ENCODE peak calls at places on chromosomes 13 and 19, in five cellular contexts. F is GM12878, H is K562, Z is GM12892, W is HepG2. L is an unnamed sample.

GRCh38 chr13:91328726-91329125 is 18.8 kb upstream of the MIR17HG start:
- DNase-seq in F (no peak), H (no peak), Z (no peak), W (no peak), L (no peak)

GRCh38 chr13:35549481-35549880 is 73.0 kb upstream of the MAB21L1 start:
- DNase-seq in F (peak), H (no peak), Z (no peak), W (peak), L (no peak)

GRCh38 chr19:48645652-48646191 is at the start of gene CA11:
- DNase-seq in F (no peak), H (no peak), Z (no peak), W (no peak), L (no peak)

GRCh38 chr13:95298169-95298940 is 2.9 kb downstream of the ABCC4 start:
- DNase-seq in F (no peak), H (no peak), Z (no peak), W (no peak), L (no peak)

GRCh38 chr19:11963566-11964355 is 1.1 kb upstream of the ZNF763 start:
- DNase-seq in F (peak), H (peak), Z (peak), W (peak), L (peak)

GRCh38 chr13:95256086-95256485 is 45.2 kb downstream of the ABCC4 start:
- DNase-seq in F (no peak), H (no peak), Z (no peak), W (peak), L (no peak)

GRCh38 chr13:30802953-30803478 is 67.7 kb downstream of the ALOX5AP start:
- DNase-seq in F (peak), H (peak), Z (peak), W (peak), L (peak)

GRCh38 chr19:29079331-29079730 is 133.6 kb downstream of the UQCRFS1 start:
- DNase-seq in F (no peak), H (no peak), Z (no peak), W (no peak), L (no peak)

GRCh38 chr13:66657165-66657895 is 572.8 kb downstream of the PCDH9 start:
- DNase-seq in F (no peak), H (no peak), Z (no peak), W (peak), L (no peak)

GRCh38 chr13:53161231-53161630 is 132.6 kb downstream of the OLFM4 start:
- DNase-seq in F (no peak), H (no peak), Z (no peak), W (no peak), L (no peak)

GRCh38 chr19:33552928-33553279 is 31.3 kb upstream of the PEPD start:
- DNase-seq in F (no peak), H (peak), Z (no peak), W (no peak), L (no peak)

DNA sequence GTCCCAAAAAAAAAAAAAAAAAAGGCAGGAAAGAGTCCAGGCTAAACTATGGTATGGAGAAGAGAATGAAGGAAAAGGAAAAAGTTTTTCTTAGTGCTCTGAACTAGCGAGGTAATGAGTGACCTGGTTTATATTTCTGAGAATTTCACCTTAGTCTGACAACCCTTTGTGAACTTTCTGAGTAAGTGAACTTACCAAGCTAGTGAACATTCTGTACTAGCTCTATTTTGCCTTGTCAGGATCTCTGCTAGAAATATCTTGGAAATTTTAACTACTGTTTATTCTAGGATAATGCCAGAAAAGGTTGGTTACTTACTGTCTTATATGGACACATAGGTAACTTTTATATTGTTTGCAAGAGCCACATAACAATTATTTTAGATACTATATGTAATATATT is 4.4 kb downstream of the TRIM13 start:
- DNase-seq in F (no peak), H (no peak), Z (no peak), W (no peak), L (no peak)
- TF ChIP-seq POLR2AphosphoS5 in F (no peak), H (no peak), Z (no peak), W (no peak), L (no peak)

GRCh38 chr19:54136864-54137113 is 773 bp upstream of the CNOT3 start:
- DNase-seq in F (no peak), H (no peak), Z (no peak), W (no peak), L (peak)
- TF ChIP-seq POLR2A in F (peak), H (peak), Z (peak), W (peak), L (peak)

DNA sequence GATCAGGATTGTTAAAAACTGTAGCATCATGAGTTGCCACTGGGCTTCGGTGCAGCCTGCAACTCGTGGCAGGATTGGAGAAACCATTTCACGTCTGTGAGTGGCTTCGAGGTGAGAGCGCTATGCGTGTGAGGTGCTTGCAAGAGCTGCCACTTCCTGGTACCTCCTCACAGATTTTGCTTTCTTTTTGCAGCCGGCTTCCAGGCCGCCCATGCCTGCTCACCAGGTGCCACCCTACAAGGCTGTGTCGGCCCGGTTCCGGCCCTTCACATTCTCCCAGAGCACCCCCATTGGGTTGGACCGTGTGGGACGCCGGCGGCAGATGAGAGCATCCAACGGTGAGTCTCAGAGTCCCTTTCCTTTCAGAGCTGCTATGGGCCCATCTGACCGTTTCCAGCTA is 57.9 kb upstream of the C1QTNF9 start:
- DNase-seq in F (no peak), H (no peak), Z (no peak), W (no peak), L (no peak)
- TF ChIP-seq TAF1 in F (no peak), H (no peak), Z (no peak), W (no peak), L (no peak)

DNA sequence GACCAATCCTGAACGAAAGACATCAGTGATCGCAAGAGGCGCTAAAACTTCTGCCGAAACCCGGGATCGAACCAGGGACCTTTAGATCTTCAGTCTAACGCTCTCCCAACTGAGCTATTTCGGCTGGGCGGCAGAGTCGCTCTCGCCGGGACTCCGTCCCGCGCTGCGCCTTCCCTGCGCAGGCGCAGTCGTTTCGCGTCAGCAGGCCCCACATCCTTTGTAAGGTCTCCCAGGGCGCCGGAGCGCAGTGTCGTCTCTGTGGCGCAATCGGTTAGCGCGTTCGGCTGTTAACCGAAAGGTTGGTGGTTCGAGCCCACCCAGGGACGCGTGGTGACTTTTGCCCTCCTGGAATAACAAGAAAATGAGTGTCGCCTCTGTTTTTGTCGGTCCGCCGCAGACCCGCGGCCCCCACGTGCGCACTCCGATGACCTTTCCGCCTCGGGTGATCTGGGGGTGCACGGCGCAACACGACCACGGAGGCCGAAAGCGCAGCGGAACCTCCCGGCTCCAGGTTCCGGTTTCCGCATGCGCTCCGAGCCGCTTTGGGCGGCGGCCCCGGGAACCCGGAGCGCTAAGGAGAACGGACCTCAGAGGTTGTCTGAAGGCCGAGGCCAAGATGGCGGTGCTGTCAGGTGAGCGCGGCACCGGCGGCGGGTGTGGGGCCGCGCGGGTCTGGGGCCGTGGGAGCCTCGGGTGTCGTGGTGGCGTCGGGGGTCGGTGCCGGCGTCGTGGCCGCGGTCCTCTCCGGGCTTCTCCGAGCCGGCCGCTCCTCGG is at the start of gene NDUFS7:
- DNase-seq in F (peak), H (peak), Z (peak), W (peak), L (peak)
- TF ChIP-seq POLR2AphosphoS5 in F (peak), H (peak), Z (peak), W (peak), L (peak)

GRCh38 chr19:45976180-45976579 is 2.5 kb upstream of the NOVA2 start:
- DNase-seq in F (no peak), H (no peak), Z (no peak), W (no peak), L (no peak)

GRCh38 chr19:45972944-45973525 is 630 bp downstream of the NOVA2 start:
- DNase-seq in F (no peak), H (no peak), Z (no peak), W (no peak), L (no peak)

GRCh38 chr19:45978156-45978555 is 4.5 kb upstream of the NOVA2 start:
- DNase-seq in F (no peak), H (no peak), Z (no peak), W (no peak), L (no peak)

GRCh38 chr19:45973564-45974338 is at the start of gene NOVA2:
- DNase-seq in F (peak), H (peak), Z (peak), W (no peak), L (no peak)

GRCh38 chr19:45975296-45975695 is 1.6 kb upstream of the NOVA2 start:
- DNase-seq in F (no peak), H (no peak), Z (no peak), W (no peak), L (no peak)
- TF ChIP-seq POLR2A in F (no peak), H (no peak), Z (no peak), W (no peak), L (no peak)

GRCh38 chr13:80462037-80462436 is 121.1 kb upstream of the SPRY2 start:
- DNase-seq in F (no peak), H (no peak), Z (no peak), W (no peak), L (no peak)

GRCh38 chr13:80462567-80462966 is 121.6 kb upstream of the SPRY2 start:
- DNase-seq in F (no peak), H (no peak), Z (no peak), W (no peak), L (no peak)

GRCh38 chr13:80465321-80465720 is 124.4 kb upstream of the SPRY2 start:
- DNase-seq in F (no peak), H (no peak), Z (no peak), W (no peak), L (no peak)

GRCh38 chr13:80458546-80458945 is 117.6 kb upstream of the SPRY2 start:
- DNase-seq in F (no peak), H (no peak), Z (no peak), W (no peak), L (no peak)

GRCh38 chr13:80463673-80464352 is 122.9 kb upstream of the SPRY2 start:
- DNase-seq in F (no peak), H (no peak), Z (no peak), W (no peak), L (no peak)
- TF ChIP-seq TAF1 in F (no peak), H (no peak), Z (no peak), W (no peak), L (no peak)

DNA sequence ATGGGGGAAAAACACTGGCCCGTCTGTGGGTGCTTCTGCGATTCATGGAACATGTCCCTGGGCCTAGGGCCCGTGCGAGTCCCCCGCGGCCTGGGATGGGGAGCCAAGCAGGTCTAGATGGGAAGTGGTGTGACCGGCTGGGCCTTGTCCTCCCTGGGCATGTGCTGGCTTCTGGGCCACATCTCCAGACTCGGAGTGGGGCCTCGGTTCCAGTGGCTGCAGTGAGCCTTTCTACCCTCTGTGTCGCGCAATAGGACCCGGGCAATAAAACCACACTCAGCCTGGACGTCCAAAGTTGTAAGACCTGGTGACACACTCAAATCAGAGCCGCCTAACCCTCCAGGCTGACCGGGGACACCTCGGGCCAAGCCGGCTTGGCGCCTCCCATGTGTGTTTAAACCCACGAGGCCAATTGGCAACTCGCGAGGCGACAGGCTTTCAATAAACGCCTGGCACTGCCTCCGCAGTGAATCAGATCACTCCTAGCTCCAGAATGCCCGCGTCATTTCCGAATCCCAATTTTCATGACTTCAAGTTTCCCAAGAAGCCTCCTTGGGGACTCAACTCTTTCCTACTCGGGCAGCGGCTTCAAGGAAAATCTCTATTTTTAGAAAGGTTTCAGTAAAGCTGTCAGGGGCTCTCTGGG is 57.3 kb downstream of the KLF2 start:
- DNase-seq in F (no peak), H (no peak), Z (no peak), W (no peak), L (no peak)
- TF ChIP-seq POLR2AphosphoS5 in F (no peak), H (no peak), Z (no peak), W (no peak), L (no peak)

GRCh38 chr19:6766357-6767080 is 716 bp downstream of the SH2D3A start:
- DNase-seq in F (no peak), H (no peak), Z (no peak), W (no peak), L (no peak)

GRCh38 chr19:6769006-6769637 is 1.9 kb upstream of the SH2D3A start:
- DNase-seq in F (no peak), H (peak), Z (no peak), W (no peak), L (no peak)

GRCh38 chr19:6768236-6768785 is 1.1 kb upstream of the SH2D3A start:
- DNase-seq in F (no peak), H (no peak), Z (no peak), W (no peak), L (no peak)

GRCh38 chr19:6767081-6767356 is 216 bp downstream of the SH2D3A start:
- DNase-seq in F (no peak), H (no peak), Z (no peak), W (peak), L (no peak)

DNA sequence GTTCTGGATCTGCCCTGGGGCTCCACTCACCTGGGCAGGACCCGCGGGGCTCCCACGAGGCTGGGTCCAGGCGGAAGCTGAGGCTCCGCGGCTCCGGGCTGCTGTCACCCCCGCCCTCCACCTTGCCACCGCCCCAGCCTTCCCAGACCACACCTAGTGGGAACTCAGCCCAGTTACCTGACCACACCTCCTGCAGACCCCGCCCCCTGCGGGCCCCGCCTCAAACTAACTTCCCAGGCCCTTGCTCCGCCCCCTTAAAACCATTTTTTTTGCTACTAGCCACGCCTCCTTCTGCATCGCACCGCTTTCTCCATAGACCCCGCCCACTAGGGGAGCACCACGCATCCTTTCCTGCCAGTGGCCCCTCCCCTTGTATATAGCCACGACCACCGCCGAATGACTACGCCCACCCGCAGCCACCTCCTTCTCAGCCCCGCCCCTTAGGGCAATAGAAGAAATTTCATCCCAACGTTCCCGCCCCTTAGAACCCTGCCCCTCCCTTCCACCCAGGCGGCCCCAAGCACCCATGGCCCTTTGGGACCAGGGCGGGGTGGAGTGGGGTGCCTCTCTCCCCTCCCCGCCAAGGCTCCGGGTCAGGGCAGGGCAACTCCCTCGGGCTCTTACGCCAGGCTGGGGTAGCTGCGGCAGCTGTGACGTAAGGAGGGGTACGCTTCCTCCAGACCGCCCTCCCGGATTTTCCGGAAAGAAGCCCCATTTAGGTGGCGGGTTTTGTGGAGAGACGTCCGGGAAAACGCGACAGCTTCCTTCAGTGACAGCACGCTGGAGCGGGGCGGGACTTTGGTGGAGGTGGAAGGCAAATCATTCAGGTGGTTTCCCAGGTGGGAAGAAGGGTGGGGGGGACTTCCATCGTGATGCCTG is at the start of gene SH2D3A:
- DNase-seq in F (peak), H (peak), Z (peak), W (peak), L (peak)
- TF ChIP-seq POLR2A in F (peak), H (peak), Z (peak), W (no peak), L (no peak)

DNA sequence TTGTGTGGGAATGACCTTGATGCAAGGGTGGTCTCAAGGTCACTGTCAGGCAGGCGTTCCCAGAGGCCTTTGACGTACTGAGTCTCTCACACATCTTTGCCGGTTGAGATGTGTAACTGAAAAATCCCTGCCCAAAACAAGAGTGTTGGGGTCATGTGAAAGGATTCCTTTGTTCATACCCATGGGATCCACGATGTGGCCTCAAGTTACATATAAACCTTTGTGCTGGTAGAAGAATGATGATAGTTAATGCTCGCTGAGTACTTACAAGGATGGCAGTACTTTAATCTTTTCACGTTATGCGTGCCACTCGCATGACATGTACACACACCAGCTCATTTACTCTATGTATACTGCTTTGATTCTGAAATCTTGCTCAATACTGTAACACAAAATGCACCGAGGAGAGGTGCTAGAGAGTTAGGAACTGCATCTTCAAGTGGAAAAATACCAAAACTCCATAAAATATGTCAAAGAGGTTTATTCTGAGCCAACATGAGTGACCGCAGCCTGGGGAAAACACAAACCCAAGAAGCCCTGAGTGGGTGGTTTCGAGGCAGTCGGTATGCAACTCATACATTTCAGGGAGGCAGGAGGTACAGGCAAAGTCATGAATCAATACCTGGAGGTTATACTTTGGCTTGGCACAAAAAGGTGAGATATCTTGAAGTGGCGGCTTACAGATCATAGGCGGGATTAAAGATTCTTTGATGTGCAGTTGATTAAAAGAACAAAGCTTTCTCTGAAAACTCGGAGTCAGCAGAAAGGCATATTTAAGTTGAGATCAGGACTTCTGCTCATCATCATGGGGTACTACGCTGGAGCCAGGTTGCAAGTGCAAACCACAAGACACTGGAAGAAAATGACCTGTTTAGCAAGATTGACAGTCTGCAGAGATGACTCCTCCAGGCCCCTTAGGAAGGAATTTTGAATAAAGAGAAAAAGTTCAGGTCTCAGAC is 87.3 kb upstream of the ARHGEF7 start:
- DNase-seq in F (no peak), H (no peak), Z (no peak), W (peak), L (no peak)
- TF ChIP-seq TAF1 in F (no peak), H (no peak), Z (no peak), W (no peak), L (no peak)

L was measured in GM12891.